ENCODE peak calls at places on chromosomes 7 and 10, in five cellular contexts. R is memory B cell, I is HT-29, N is NCI-H1092, T is NCI-H2029. W is an unnamed sample.

GRCh38 chr7:139016931-139017511 is 18.8 kb downstream of the ZC3HAV1L start:
- DNase-seq in R (peak), I (peak), N (peak), T (peak), W (peak)

GRCh38 chr7:74457007-74457406 is 3.3 kb downstream of the GTF2IRD1 start:
- DNase-seq in T (no peak), N (no peak), I (no peak), R (no peak), W (no peak)

GRCh38 chr7:4712371-4713182 is 30.5 kb downstream of the FOXK1 start:
- DNase-seq in N (peak), I (peak), T (peak), R (no peak), W (no peak)

GRCh38 chr10:34760606-34761005 is 54.5 kb downstream of the PARD3 start:
- DNase-seq in T (peak), R (no peak), N (no peak), I (no peak), W (no peak)

GRCh38 chr10:124743188-124744046 is 761 bp downstream of the FAM53B start:
- DNase-seq in N (no peak), T (no peak), I (peak), R (no peak), W (no peak)

GRCh38 chr10:71964669-71965515 is 697 bp downstream of the CHST3 start:
- DNase-seq in T (no peak), I (peak), N (no peak), R (no peak), W (no peak)

GRCh38 chr7:98217623-98218582 is 6.7 kb downstream of the BHLHA15 start:
- DNase-seq in I (peak), T (no peak), R (no peak), N (no peak), W (no peak)

GRCh38 chr7:150800576-150801241 is at the start of gene TMEM176A:
- DNase-seq in I (no peak), N (no peak), T (no peak), R (no peak), W (no peak)

GRCh38 chr10:119243967-119244366 is 36.6 kb downstream of the GRK5 start:
- DNase-seq in T (no peak), N (no peak), R (no peak), I (no peak), W (no peak)

GRCh38 chr7:69070476-69070875 is 527.8 kb upstream of the AUTS2 start:
- DNase-seq in N (no peak), I (no peak), R (no peak), T (no peak), W (no peak)

GRCh38 chr7:112876877-112877276 is 86.7 kb upstream of the TMEM168 start:
- DNase-seq in N (no peak), R (no peak), I (no peak), T (no peak), W (no peak)

GRCh38 chr10:132360766-132361447 is 28.9 kb downstream of the LRRC27 start:
- DNase-seq in I (peak), N (no peak), R (no peak), T (no peak), W (no peak)

GRCh38 chr7:134602921-134603394 is 43.7 kb upstream of the BPGM start:
- DNase-seq in I (no peak), T (no peak), N (no peak), R (no peak), W (no peak)

GRCh38 chr7:157228864-157229422 is 90.2 kb downstream of the UBE3C start:
- DNase-seq in R (no peak), N (peak), I (peak), T (no peak), W (no peak)

GRCh38 chr7:134690016-134690415 is 43.4 kb downstream of the BPGM start:
- DNase-seq in N (no peak), I (no peak), R (no peak), T (no peak), W (no peak)